ENCODE peak calls at places on chromosome 5, in seven cellular contexts. O is K562, Z is A549, C is GM12878, W is IMR-90, B is SK-N-SH, H is HepG2. N is an unnamed sample.

GRCh38 chr5:180589771-180590542 is 1.3 kb downstream of the SCGB3A1 start:
- DNase-seq in O (no peak), Z (no peak), C (no peak), W (no peak), B (peak; percentile 38), H (no peak), N (no peak)

GRCh38 chr5:172149073-172149472 is 39.0 kb downstream of the STK10 start:
- DNase-seq in O (no peak), Z (no peak), C (no peak), W (peak; percentile 89), B (no peak), H (no peak), N (no peak)

GRCh38 chr5:180090769-180091546 is 19.4 kb upstream of the RNF130 start:
- DNase-seq in O (peak; percentile 62), Z (no peak), C (no peak), W (peak; percentile 14), B (no peak), H (peak; percentile 52), N (no peak)

GRCh38 chr5:100575815-100576214 is 40.6 kb downstream of the FAM174A start:
- DNase-seq in O (no peak), Z (no peak), C (no peak), W (no peak), B (no peak), H (no peak), N (no peak)

GRCh38 chr5:38316544-38317224 is 58.3 kb downstream of the EGFLAM start:
- DNase-seq in O (no peak), Z (no peak), C (no peak), W (peak; percentile 44), B (peak; percentile 78), H (no peak), N (no peak)

GRCh38 chr5:65172486-65173129 is 309.1 kb downstream of the ADAMTS6 start:
- DNase-seq in O (no peak), Z (no peak), C (peak; percentile 48), W (peak; percentile 87), B (no peak), H (no peak), N (no peak)

GRCh38 chr5:68547621-68548020 is 332.1 kb downstream of the PIK3R1 start:
- DNase-seq in O (no peak), Z (no peak), C (no peak), W (peak; percentile 42), B (no peak), H (no peak), N (no peak)

GRCh38 chr5:1181451-1182359 is 19.7 kb upstream of the SLC6A19 start:
- DNase-seq in O (no peak), Z (no peak), C (no peak), W (no peak), B (no peak), H (peak; percentile 45), N (no peak)

GRCh38 chr5:448061-448765 is 5.2 kb downstream of the EXOC3 start:
- DNase-seq in O (no peak), Z (no peak), C (no peak), W (no peak), B (no peak), H (no peak), N (no peak)

GRCh38 chr5:146703899-146704298 is 174.7 kb downstream of the PPP2R2B start:
- DNase-seq in O (no peak), Z (no peak), C (no peak), W (no peak), B (no peak), H (no peak), N (no peak)

DNA sequence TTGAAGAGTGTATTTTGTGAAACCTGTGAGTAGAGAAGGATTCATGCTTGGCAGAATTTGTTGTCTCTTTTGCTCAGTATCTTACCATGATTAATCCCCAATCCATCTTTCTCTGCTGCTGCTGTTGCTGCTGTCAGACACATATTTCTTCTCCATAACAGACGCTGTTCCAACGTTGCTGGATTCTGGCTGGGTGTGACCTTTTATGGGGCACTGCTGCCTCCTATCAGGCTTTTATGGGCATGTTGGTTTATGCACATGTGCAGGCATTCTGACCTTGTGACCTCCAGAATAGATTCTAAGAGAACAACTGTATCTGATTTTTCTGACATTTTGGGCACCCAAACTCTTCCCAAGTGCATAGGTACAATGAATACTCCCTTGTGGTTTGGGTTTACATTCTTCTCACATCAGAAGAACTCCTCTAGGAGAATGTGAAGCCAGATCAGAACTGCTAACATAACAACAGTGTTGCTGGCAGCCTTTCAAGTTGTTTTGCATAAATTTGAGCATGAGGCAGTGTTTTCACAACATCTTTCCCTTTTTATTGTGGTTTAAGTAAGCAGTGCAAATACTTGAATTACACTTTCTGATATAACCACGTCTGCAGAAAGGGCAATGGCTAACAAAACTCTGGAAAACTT is 9.2 kb upstream of the ISL1 start:
- DNase-seq in O (no peak), Z (no peak), C (no peak), W (no peak), B (peak; percentile 20), H (no peak), N (no peak)
- TF ChIP-seq CTCF in O (no peak), Z (no peak), C (no peak), W (no peak), B (peak; percentile 16), H (no peak), N (no peak)

GRCh38 chr5:92836861-92837755 is 743.9 kb downstream of the NR2F1-AS1 start:
- DNase-seq in O (no peak), Z (no peak), C (no peak), W (peak; percentile 81), B (no peak), H (no peak), N (no peak)
- TF ChIP-seq RFX5 in O (no peak), Z (no peak), C (no peak), W (no peak), B (no peak), H (no peak), N (no peak)

DNA sequence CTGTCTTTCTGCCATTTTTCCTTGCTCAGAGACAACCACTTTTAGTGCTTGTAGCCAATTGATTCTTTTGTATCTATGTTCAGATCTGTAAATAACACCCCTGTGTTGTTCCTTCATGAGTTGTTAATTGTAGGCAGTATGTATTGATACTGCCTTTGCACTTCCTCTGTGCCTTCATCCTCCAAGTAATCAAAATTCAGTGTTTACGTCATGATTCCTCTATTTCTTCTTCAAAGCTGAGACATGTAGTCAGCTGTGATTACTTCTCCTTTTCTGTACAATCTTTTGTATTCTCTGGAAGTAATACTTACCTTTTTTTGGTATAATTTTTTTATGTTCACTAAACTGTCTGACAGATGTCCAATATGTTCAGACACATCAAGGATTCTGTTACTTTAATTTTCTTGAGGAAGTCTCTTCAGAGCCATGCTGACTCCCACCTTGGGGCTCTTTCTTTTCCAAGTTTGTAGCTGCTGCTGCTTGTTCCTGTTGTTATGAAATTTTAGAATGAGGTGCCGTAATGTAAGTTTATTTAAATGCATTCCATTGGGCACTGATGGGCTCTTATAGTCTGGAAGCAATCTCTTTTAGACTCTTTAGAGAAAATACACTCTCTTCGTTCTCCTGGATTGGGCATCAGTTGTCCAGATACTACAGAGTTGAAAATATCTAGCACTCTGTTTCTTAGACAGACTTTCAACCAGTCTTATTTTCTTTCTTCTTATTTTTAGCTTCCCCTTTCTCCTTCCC is 30.5 kb upstream of the LRRC70 start:
- DNase-seq in O (no peak), Z (no peak), C (no peak), W (peak; percentile 41), B (no peak), H (no peak), N (no peak)
- TF ChIP-seq CTCF in O (no peak), Z (no peak), C (no peak), W (no peak), B (no peak), H (no peak), N (no peak)

DNA sequence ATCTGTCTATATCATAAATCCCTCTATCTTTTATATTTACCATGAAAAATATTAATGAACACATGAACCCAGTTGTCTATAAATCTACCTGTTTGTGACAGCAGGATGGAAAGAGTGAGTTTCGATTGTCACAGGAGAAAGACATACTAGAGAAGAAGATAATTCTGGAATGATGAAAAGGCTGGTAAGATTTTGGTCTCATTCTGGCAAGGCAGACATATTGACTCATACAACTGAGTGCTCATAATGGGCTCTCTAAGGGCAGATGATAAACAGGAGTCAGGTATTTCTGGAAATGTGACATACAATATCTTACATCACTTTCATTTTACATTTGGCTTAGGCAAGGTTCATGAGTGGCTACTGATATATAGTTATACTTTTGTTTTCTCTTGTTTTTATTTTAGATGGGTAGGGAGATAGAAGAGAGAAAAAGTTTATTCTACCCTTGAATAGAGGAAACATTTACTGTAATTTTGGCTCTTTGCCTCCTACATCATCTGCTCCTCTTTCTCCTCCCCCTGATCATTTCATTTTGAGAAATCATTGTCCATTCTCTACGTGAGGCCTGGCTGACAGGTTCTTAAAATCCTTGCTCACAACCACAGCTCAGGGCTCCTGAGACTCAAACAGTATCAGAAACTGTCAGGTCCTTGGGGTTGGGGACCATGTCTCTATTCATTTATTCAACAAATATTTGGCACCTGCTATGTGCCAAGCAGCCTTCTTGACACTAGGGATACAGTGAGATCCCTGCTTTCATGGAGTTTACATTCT is 14.4 kb downstream of the ELOVL7 start:
- DNase-seq in O (no peak), Z (no peak), C (no peak), W (no peak), B (no peak), H (no peak), N (no peak)
- TF ChIP-seq RFX5 in O (no peak), Z (no peak), C (no peak), W (no peak), B (no peak), H (no peak), N (no peak)

DNA sequence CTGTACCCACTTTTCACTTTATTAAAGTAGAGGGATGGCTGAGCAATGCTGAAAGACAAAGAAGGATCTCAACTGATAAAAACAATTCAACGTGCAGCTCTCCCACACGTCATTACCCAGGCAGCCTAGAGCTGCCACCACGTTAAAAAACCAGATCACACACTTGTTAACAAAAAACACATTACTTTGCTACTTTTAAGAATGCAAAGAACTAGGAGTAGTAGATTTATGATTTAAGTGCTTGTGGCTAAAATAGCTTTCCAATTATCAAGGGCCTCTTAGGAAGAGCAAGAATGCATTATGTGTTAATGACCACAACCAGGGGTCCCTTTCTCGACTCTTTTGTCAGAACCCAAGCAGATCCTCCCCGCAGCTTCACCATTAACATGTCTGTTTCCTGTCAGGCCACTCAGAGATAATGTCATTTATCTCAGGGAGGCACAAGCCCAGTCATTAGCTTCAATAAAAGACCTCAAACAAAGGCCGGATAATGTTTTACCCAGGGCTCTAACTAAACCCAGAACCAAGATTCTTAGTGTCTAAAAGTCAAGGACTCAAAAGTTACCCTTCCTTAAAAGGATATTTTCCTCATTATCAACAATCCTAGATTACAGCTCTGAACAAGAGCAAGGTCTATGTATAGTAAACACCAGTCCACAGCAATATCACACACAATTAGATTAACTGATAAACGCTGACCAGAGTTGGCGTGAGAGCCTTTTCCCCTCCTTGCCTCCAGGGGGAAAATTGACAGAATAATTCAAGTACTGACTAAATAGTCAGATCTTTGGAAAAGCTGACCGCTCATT is 7.5 kb downstream of the ZNF608 start:
- DNase-seq in O (no peak), Z (no peak), C (no peak), W (no peak), B (peak; percentile 81), H (no peak), N (no peak)
- TF ChIP-seq CTCF in O (no peak), Z (no peak), C (no peak), W (no peak), B (peak; percentile 40), H (no peak), N (peak; percentile 32)

GRCh38 chr5:140502834-140503233 is 44.6 kb upstream of the EIF4EBP3 start:
- DNase-seq in O (no peak), Z (no peak), C (no peak), W (no peak), B (no peak), H (no peak), N (no peak)

DNA sequence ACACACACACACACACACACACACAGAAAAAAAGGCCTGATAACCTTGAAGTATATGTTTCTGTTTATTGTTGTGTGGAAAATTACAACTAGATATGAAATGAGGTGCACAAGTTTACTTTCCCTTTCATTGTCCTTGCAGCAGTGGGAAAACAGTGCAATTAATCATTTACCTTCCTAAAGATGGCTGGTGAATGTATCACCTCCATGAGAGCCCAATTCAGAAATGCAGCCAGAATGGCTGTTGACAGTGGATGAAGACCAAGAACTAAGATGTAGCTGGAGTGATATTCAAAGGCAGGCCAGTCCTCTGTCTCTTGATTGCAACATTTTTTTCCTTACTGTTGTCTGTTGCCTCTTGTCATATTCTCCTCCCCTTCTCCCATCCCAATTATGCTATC is 49.6 kb upstream of the EIF4EBP3 start:
- DNase-seq in O (peak; percentile 4), Z (no peak), C (no peak), W (no peak), B (no peak), H (peak; percentile 56), N (no peak)
- TF ChIP-seq RFX5 in O (no peak), Z (no peak), C (no peak), W (no peak), B (no peak), H (no peak), N (no peak)

N was measured in H1.